ENCODE peak calls at places on chromosomes 4 and X, in five cellular contexts. X is HS-5; B is HT1080; L is activated CD4-positive, alpha-beta T cell treated with anti-CD3 and anti-CD28 coated beads for 48 hours; J is NAMALWA. W is an unnamed sample.

GRCh38 chrX:38935561-38935960 is 134.3 kb downstream of the MID1IP1 start:
- DNase-seq in X (no peak), B (no peak), L (no peak), J (no peak), W (no peak)

GRCh38 chrX:13742397-13743176 is 8.0 kb downstream of the OFD1 start:
- DNase-seq in X (no peak), B (no peak), L (peak; percentile 59), J (peak; percentile 76), W (peak; percentile 39)

GRCh38 chr4:8719421-8719820 is 126.9 kb downstream of the CPZ start:
- DNase-seq in X (no peak), B (no peak), L (no peak), J (no peak), W (no peak)

GRCh38 chr4:142416121-142416520 is 430.0 kb downstream of the INPP4B start:
- DNase-seq in X (peak; percentile 32), B (peak; percentile 62), L (no peak), J (no peak), W (no peak)

GRCh38 chrX:76428243-76429130 is 977 bp downstream of the MAGEE1 start:
- DNase-seq in X (no peak), B (no peak), L (peak; percentile 21), J (no peak), W (peak; percentile 43)

GRCh38 chr4:64617813-64618212 is 208.6 kb upstream of the TECRL start:
- DNase-seq in X (peak; percentile 9), B (peak; percentile 17), L (no peak), J (peak; percentile 13), W (no peak)

GRCh38 chrX:12819231-12819630 is 28.0 kb downstream of the PRPS2 start:
- DNase-seq in X (no peak), B (no peak), L (no peak), J (no peak), W (no peak)

GRCh38 chr4:28443786-28444412 is 1583.3 kb downstream of the STIM2 start:
- DNase-seq in X (no peak), B (peak; percentile 16), L (no peak), J (no peak), W (no peak)

GRCh38 chrX:115337735-115338134 is 48.2 kb downstream of the LUZP4 start:
- DNase-seq in X (no peak), B (no peak), L (no peak), J (no peak), W (no peak)

GRCh38 chrX:140163376-140164159 is 198.2 kb upstream of the CXorf66 start:
- DNase-seq in X (no peak), B (no peak), L (no peak), J (no peak), W (no peak)

GRCh38 chrX:24245201-24245600 is 68.7 kb downstream of the SUPT20HL2 start:
- DNase-seq in X (no peak), B (peak; percentile 68), L (no peak), J (no peak), W (no peak)

GRCh38 chr4:182294436-182294835 is 51.2 kb downstream of the TENM3 start:
- DNase-seq in X (no peak), B (no peak), L (no peak), J (no peak), W (no peak)

GRCh38 chrX:53071064-53071463 is 11.1 kb upstream of the TSPYL2 start:
- DNase-seq in X (no peak), B (no peak), L (no peak), J (no peak), W (no peak)

GRCh38 chr4:182969651-182970279 is 52.6 kb upstream of the DCTD start:
- DNase-seq in X (no peak), B (no peak), L (no peak), J (no peak), W (no peak)

GRCh38 chr4:101791189-101791572 is 651 bp downstream of the BANK1 start:
- DNase-seq in X (no peak), B (no peak), L (no peak), J (no peak), W (no peak)

GRCh38 chr4:7673111-7673510 is 238.4 kb upstream of the PSAPL1 start:
- DNase-seq in X (no peak), B (no peak), L (no peak), J (no peak), W (no peak)

GRCh38 chrX:47247999-47248320 is 15.2 kb downstream of the USP11 start:
- DNase-seq in X (no peak), B (no peak), L (no peak), J (no peak), W (no peak)

GRCh38 chr4:48939785-48940184 is 33.2 kb upstream of the OCIAD2 start:
- DNase-seq in X (peak; percentile 71), B (peak; percentile 91), L (no peak), J (no peak), W (no peak)

GRCh38 chrX:1598021-1598875 is 6.8 kb downstream of the AKAP17A start:
- DNase-seq in X (no peak), B (no peak), L (no peak), J (no peak), W (no peak)

GRCh38 chr4:52037730-52038108 is 380 bp downstream of the SGCB start:
- DNase-seq in X (no peak), B (peak; percentile 31), L (peak; percentile 27), J (peak; percentile 55), W (no peak)

GRCh38 chr4:138107023-138107422 is 135.1 kb downstream of the SLC7A11 start:
- DNase-seq in X (no peak), B (no peak), L (no peak), J (no peak), W (no peak)

GRCh38 chrX:33726281-33727160 is 405.6 kb downstream of the FAM47A start:
- DNase-seq in X (no peak), B (no peak), L (no peak), J (no peak), W (no peak)

GRCh38 chrX:36577006-36577405 is 431.2 kb upstream of the FAM47C start:
- DNase-seq in X (no peak), B (peak; percentile 0), L (no peak), J (no peak), W (no peak)

GRCh38 chr4:151930372-151930771 is 169.6 kb upstream of the GATB start:
- DNase-seq in X (no peak), B (no peak), L (no peak), J (no peak), W (no peak)

GRCh38 chrX:14916017-14916674 is 42.9 kb downstream of the MOSPD2 start:
- DNase-seq in X (peak; percentile 57), B (peak; percentile 53), L (no peak), J (no peak), W (no peak)

GRCh38 chr4:17510582-17510981 is 1.3 kb downstream of the QDPR start:
- DNase-seq in X (no peak), B (no peak), L (no peak), J (peak; percentile 14), W (no peak)

GRCh38 chr4:22515888-22516541 is at the start of gene ADGRA3:
- DNase-seq in X (no peak), B (peak; percentile 61), L (peak; percentile 58), J (no peak), W (peak; percentile 64)

GRCh38 chrX:106220177-106220576 is 52.1 kb downstream of the PWWP3B start:
- DNase-seq in X (no peak), B (no peak), L (no peak), J (peak; percentile 0), W (no peak)

GRCh38 chr4:8472689-8473197 is 32.2 kb downstream of the TRMT44 start:
- DNase-seq in X (peak; percentile 90), B (peak; percentile 18), L (no peak), J (no peak), W (no peak)

GRCh38 chrX:9928083-9928482 is 39.1 kb upstream of the CLDN34 start:
- DNase-seq in X (no peak), B (no peak), L (no peak), J (no peak), W (no peak)

GRCh38 chr4:81606796-81607550 is 135.3 kb upstream of the RASGEF1B start:
- DNase-seq in X (no peak), B (peak; percentile 72), L (no peak), J (peak; percentile 49), W (no peak)

GRCh38 chrX:41946230-41946629 is 22.9 kb upstream of the CASK start:
- DNase-seq in X (no peak), B (no peak), L (no peak), J (no peak), W (no peak)

GRCh38 chr4:80213117-80213815 is 16.0 kb downstream of the PRDM8 start:
- DNase-seq in X (no peak), B (peak; percentile 19), L (no peak), J (no peak), W (no peak)

GRCh38 chrX:134847133-134847532 is 143.7 kb upstream of the SMIM10 start:
- DNase-seq in X (no peak), B (no peak), L (no peak), J (no peak), W (no peak)